ENCODE peak calls at places on chromosomes 1 and 21, in nine cellular contexts. U, A, R, Z, P, Q, W, N and V are unnamed samples.

GRCh38 chr1:11629184-11629583 is 25.0 kb downstream of the FBXO2 start:
- DNase-seq in R (no peak), P (no peak), Q (no peak), U (no peak), A (no peak), N (no peak), Z (no peak), W (no peak), V (no peak)

GRCh38 chr1:89802841-89803240 is 18.0 kb upstream of the LRRC8D start:
- DNase-seq in A (no peak), U (no peak), W (no peak), Z (no peak), N (no peak), R (no peak), P (no peak), Q (no peak), V (no peak)

GRCh38 chr1:1290238-1290731 is 10.0 kb downstream of the SCNN1D start:
- DNase-seq in R (peak), W (peak), Q (peak), N (peak), P (peak), Z (peak), A (no peak), U (peak), V (no peak)

GRCh38 chr1:55081188-55081904 is 42.0 kb downstream of the PCSK9 start:
- DNase-seq in P (no peak), U (no peak), Q (no peak), N (no peak), R (no peak), A (no peak), Z (peak), W (no peak), V (no peak)

GRCh38 chr1:9716404-9717192 is 65.1 kb downstream of the PIK3CD start:
- DNase-seq in W (no peak), Q (no peak), U (peak), R (no peak), P (no peak), N (no peak), Z (no peak), A (no peak), V (no peak)

GRCh38 chr1:188782220-188782841 is 1695.3 kb downstream of the BRINP3 start:
- DNase-seq in R (no peak), Q (no peak), A (peak), Z (peak), W (no peak), N (no peak), P (no peak), U (no peak), V (peak)

GRCh38 chr21:42010507-42011493 is 640 bp upstream of the ZBTB21 start:
- DNase-seq in W (no peak), U (no peak), A (peak), Q (no peak), Z (peak), N (peak), P (peak), R (peak), V (no peak)

GRCh38 chr1:12016182-12016581 is 3.1 kb upstream of the MIIP start:
- DNase-seq in R (no peak), A (no peak), W (no peak), Z (no peak), P (no peak), N (no peak), Q (no peak), U (no peak), V (no peak)

GRCh38 chr1:109786531-109787021 is 22.9 kb upstream of the EPS8L3 start:
- DNase-seq in W (peak), N (no peak), Q (peak), U (no peak), A (peak), P (peak), R (peak), Z (peak), V (no peak)

GRCh38 chr1:14955986-14956385 is 197.6 kb upstream of the TMEM51 start:
- DNase-seq in Q (no peak), R (no peak), W (no peak), P (no peak), A (no peak), Z (no peak), N (no peak), U (no peak), V (no peak)

GRCh38 chr1:56416385-56416972 is 162.9 kb downstream of the PLPP3 start:
- DNase-seq in A (no peak), U (no peak), R (no peak), Z (no peak), N (no peak), W (no peak), P (no peak), Q (no peak), V (no peak)

GRCh38 chr1:221740260-221740830 is 1.5 kb downstream of the DUSP10 start:
- DNase-seq in U (no peak), Q (no peak), P (no peak), A (no peak), Z (no peak), W (no peak), N (no peak), R (no peak), V (no peak)

GRCh38 chr1:162823771-162824525 is 33.4 kb downstream of the HSD17B7 start:
- DNase-seq in U (no peak), R (no peak), P (no peak), A (no peak), Z (peak), W (no peak), Q (no peak), N (no peak), V (no peak)

GRCh38 chr1:39898146-39898545 is 3.6 kb downstream of the MYCL start:
- DNase-seq in R (no peak), N (no peak), Q (no peak), U (no peak), P (no peak), Z (no peak), A (no peak), W (no peak), V (no peak)
- H3K4me3 ChIP-seq in R (no peak), N (no peak), Q (no peak), U (no peak), P (no peak), Z (no peak), A (no peak), W (no peak), V (no peak)

GRCh38 chr1:17507916-17508315 is 31.6 kb upstream of the ARHGEF10L start:
- DNase-seq in N (no peak), W (no peak), A (peak), Z (peak), U (peak), Q (no peak), P (no peak), R (no peak), V (no peak)

GRCh38 chr1:17498214-17498613 is 41.3 kb upstream of the ARHGEF10L start:
- DNase-seq in Z (no peak), W (no peak), U (peak), R (no peak), N (no peak), Q (no peak), A (no peak), P (no peak), V (no peak)

GRCh38 chr1:17496419-17496818 is 43.1 kb upstream of the ARHGEF10L start:
- DNase-seq in Z (no peak), W (no peak), U (no peak), N (no peak), R (no peak), Q (no peak), P (no peak), A (no peak), V (no peak)

GRCh38 chr1:17503146-17503545 is 36.4 kb upstream of the ARHGEF10L start:
- DNase-seq in Q (no peak), Z (no peak), U (peak), N (no peak), R (no peak), A (no peak), W (no peak), P (no peak), V (no peak)

DNA sequence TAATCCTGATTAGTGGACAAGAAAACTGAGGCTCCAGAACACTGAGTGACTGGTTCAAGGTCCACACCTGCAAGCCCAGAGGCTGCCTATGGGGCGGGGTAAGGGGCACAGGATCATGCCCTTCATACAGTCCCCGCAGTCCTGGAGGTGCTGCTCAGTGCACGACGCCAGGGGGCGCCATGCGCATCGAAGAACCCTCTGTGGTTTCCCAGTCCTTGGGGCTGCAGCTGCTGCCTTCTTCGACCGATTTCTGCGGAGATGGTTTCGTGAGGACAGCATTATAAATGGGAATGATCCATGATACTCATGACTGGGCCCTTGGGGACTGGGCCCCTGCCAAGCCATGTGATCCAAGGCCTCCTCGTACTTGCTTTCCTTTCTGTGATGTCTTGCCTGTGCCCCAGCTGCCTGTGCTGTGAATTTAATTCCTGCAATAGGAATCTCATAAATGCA is 37.1 kb upstream of the ARHGEF10L start:
- DNase-seq in P (peak), Q (peak), W (peak), Z (peak), A (peak), N (peak), U (peak), R (peak), V (peak)
- H3K27ac ChIP-seq in P (no peak), Q (no peak), W (peak), Z (no peak), A (no peak), N (no peak), U (no peak), R (peak), V (no peak)

GRCh38 chr1:31062867-31063380 is 2.6 kb downstream of the PUM1 start:
- DNase-seq in A (no peak), N (no peak), Q (no peak), R (no peak), U (no peak), W (no peak), P (no peak), Z (peak), V (no peak)
- H3K4me3 ChIP-seq in A (peak), N (no peak), Q (peak), R (no peak), U (peak), W (peak), P (peak), Z (peak), V (no peak)

GRCh38 chr1:231188768-231189167 is 26.9 kb downstream of the TRIM67 start:
- DNase-seq in W (no peak), Q (no peak), R (no peak), U (no peak), P (no peak), N (no peak), A (no peak), Z (no peak), V (no peak)

GRCh38 chr1:231187556-231187955 is 25.7 kb downstream of the TRIM67 start:
- DNase-seq in Q (no peak), N (no peak), U (no peak), W (no peak), R (no peak), A (no peak), Z (no peak), P (no peak), V (no peak)

GRCh38 chr1:231189683-231190270 is 27.9 kb downstream of the TRIM67 start:
- DNase-seq in W (no peak), U (no peak), R (no peak), Q (peak), A (no peak), Z (no peak), P (no peak), N (no peak), V (no peak)

GRCh38 chr1:231186356-231187115 is 24.7 kb downstream of the TRIM67 start:
- DNase-seq in U (no peak), P (no peak), A (no peak), Z (no peak), W (no peak), R (no peak), Q (no peak), N (no peak), V (no peak)

GRCh38 chr1:231188072-231188471 is 26.2 kb downstream of the TRIM67 start:
- DNase-seq in A (no peak), Z (no peak), N (no peak), Q (no peak), W (no peak), R (no peak), U (no peak), P (no peak), V (no peak)
- H3K27ac ChIP-seq in A (peak), Z (no peak), N (no peak), Q (no peak), W (no peak), R (no peak), U (no peak), P (no peak), V (no peak)

GRCh38 chr1:159000070-159000409 is 9.7 kb upstream of the IFI16 start:
- DNase-seq in U (no peak), W (no peak), Q (no peak), Z (peak), N (no peak), A (no peak), P (no peak), R (no peak), V (no peak)

GRCh38 chr1:158999301-159000069 is 10.2 kb upstream of the IFI16 start:
- DNase-seq in P (no peak), Q (no peak), Z (peak), N (peak), R (peak), A (no peak), U (peak), W (peak), V (peak)

GRCh38 chr1:158998037-158998780 is 11.5 kb upstream of the IFI16 start:
- DNase-seq in W (no peak), P (no peak), Z (no peak), Q (no peak), R (no peak), A (no peak), N (no peak), U (no peak), V (no peak)

GRCh38 chr1:158998781-158999161 is 10.9 kb upstream of the IFI16 start:
- DNase-seq in P (peak), W (peak), A (peak), U (peak), Q (no peak), N (no peak), R (peak), Z (peak), V (no peak)

DNA sequence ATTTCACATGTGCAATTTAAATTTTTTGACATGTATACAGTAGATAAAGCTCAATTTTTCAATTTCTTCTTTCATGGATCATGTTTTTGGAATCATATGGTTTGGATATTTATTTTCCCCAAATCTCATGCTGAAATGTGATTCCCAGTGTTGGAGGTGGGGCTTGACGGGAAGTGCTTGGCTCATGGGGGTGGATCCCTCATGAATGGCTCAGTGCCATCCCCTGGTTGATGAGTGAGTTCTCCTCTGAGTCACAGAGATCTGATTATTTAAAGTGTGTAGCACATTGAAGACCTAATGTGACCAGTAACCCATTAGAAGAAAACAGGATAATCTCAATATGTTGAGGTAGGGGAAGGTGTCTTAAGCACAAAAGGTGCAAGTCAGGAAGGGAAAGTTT is 9.1 kb upstream of the IFI16 start:
- DNase-seq in U (peak), P (peak), R (peak), W (peak), Q (peak), A (no peak), Z (peak), N (peak), V (no peak)
- H3K4me3 ChIP-seq in U (peak), P (peak), R (peak), W (peak), Q (peak), A (no peak), Z (peak), N (no peak), V (no peak)

DNA sequence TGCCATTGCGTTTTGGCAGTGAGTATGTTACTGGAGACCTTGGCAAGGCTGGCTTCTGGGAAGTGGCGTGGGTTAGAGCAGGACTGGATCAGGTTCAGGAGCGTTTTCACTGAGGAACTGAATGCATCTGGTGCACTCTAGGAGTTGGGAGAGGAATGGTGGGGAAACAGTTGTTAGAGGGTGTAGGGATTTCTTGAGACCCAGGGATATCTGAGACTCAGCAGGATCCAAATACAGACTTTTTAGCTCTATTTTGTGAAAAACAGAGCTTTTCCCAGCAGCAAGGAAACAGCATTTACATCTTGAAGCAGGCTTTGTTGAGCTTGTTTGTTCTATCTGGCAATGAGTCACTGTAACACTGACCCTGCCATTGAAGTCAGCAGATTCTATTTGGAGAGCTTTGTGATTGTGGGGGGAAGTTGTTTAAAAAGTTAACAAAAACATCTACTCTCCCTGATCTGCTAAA is 56.9 kb upstream of the NRIP1 start:
- DNase-seq in Z (peak), Q (peak), U (peak), A (no peak), R (peak), P (no peak), N (peak), W (peak), V (peak)
- H3K27ac ChIP-seq in Z (no peak), Q (peak), U (peak), A (peak), R (peak), P (no peak), N (peak), W (peak), V (no peak)